ENCODE peak calls at places on chromosome 3, in eight cellular contexts. B, E, H, G, L, D, F and C are unnamed samples. For H3K27me3, the result is how much of the 10 kb centered on the place peaks cover.

GRCh38 chr3:73576995-73577394 is 47.7 kb downstream of the PDZRN3 start:
- DNase-seq in B (no peak), E (no peak), H (no peak), G (no peak), L (no peak), D (no peak), F (no peak), C (no peak)

GRCh38 chr3:26118165-26118564 is 328.3 kb downstream of the OXSM start:
- DNase-seq in B (no peak), E (no peak), H (no peak), G (no peak), L (no peak), D (no peak), F (no peak), C (no peak)

GRCh38 chr3:26637698-26638097 is 15.1 kb downstream of the LRRC3B start:
- DNase-seq in B (no peak), E (no peak), H (no peak), G (no peak), L (no peak), D (no peak), F (no peak), C (no peak)

GRCh38 chr3:187101184-187102072 is 37.9 kb downstream of the RPL39L start:
- DNase-seq in B (peak), E (peak), H (peak), G (no peak), L (peak), D (peak), F (peak), C (peak)

GRCh38 chr3:43884581-43884980 is 193.8 kb downstream of the ABHD5 start:
- DNase-seq in B (no peak), E (no peak), H (no peak), G (no peak), L (no peak), D (no peak), F (no peak), C (no peak)

GRCh38 chr3:85162905-85163304 is 204.1 kb downstream of the CADM2 start:
- DNase-seq in B (no peak), E (no peak), H (no peak), G (no peak), L (no peak), D (no peak), F (no peak), C (no peak)

GRCh38 chr3:197801801-197802504 is 10.9 kb downstream of the LRCH3 start:
- DNase-seq in B (no peak), E (no peak), H (no peak), G (no peak), L (no peak), D (no peak), F (no peak), C (no peak)

GRCh38 chr3:15768421-15769255 is 29.1 kb downstream of the ANKRD28 start:
- DNase-seq in B (no peak), E (peak), H (no peak), G (peak), L (no peak), D (no peak), F (no peak), C (no peak)

GRCh38 chr3:185912929-185913901 is 24.6 kb downstream of the TRA2B start:
- DNase-seq in B (no peak), E (no peak), H (no peak), G (no peak), L (no peak), D (no peak), F (no peak), C (no peak)

GRCh38 chr3:160486459-160486869 is 36.9 kb upstream of the TRIM59 start:
- DNase-seq in B (no peak), E (no peak), H (no peak), G (no peak), L (no peak), D (no peak), F (no peak), C (no peak)

GRCh38 chr3:62727576-62727975 is 147.6 kb downstream of the CADPS start:
- DNase-seq in B (no peak), E (no peak), H (no peak), G (no peak), L (no peak), D (no peak), F (no peak), C (no peak)

GRCh38 chr3:117553461-117553860 is 843.9 kb downstream of the TUSC7 start:
- DNase-seq in B (no peak), E (no peak), H (no peak), G (no peak), L (no peak), D (no peak), F (no peak), C (no peak)

GRCh38 chr3:165641569-165642310 is 195.5 kb downstream of the BCHE start:
- DNase-seq in B (no peak), E (no peak), H (no peak), G (no peak), L (no peak), D (no peak), F (no peak), C (no peak)

GRCh38 chr3:8893001-8893400 is 70.3 kb downstream of the RAD18 start:
- DNase-seq in B (no peak), E (no peak), H (no peak), G (no peak), L (no peak), D (no peak), F (no peak), C (no peak)

GRCh38 chr3:12932754-12933153 is 91.4 kb upstream of the RPL32 start:
- DNase-seq in B (no peak), E (no peak), H (no peak), G (no peak), L (no peak), D (no peak), F (no peak), C (no peak)

GRCh38 chr3:81581966-81582599 is 179.4 kb downstream of the GBE1 start:
- DNase-seq in B (no peak), E (peak), H (no peak), G (no peak), L (no peak), D (no peak), F (peak), C (peak)

GRCh38 chr3:51619983-51620382 is 51.1 kb upstream of the TEX264 start:
- DNase-seq in B (no peak), E (no peak), H (no peak), G (no peak), L (no peak), D (no peak), F (no peak), C (no peak)

GRCh38 chr3:187909871-187910270 is 164.6 kb upstream of the BCL6 start:
- DNase-seq in B (no peak), E (no peak), H (no peak), G (no peak), L (no peak), D (no peak), F (no peak), C (no peak)

GRCh38 chr3:16290007-16290826 is 25.2 kb downstream of the OXNAD1 start:
- DNase-seq in B (peak), E (peak), H (peak), G (no peak), L (no peak), D (no peak), F (peak), C (peak)

GRCh38 chr3:132209860-132210259 is 107.3 kb upstream of the ACP3 start:
- DNase-seq in B (no peak), E (no peak), H (no peak), G (no peak), L (no peak), D (no peak), F (no peak), C (no peak)

GRCh38 chr3:66115858-66116654 is 77.3 kb upstream of the MAGI1 start:
- DNase-seq in B (no peak), E (peak), H (no peak), G (peak), L (peak), D (peak), F (no peak), C (peak)

GRCh38 chr3:125165948-125166553 is 46.5 kb downstream of the SLC12A8 start:
- DNase-seq in B (no peak), E (no peak), H (no peak), G (no peak), L (no peak), D (no peak), F (no peak), C (no peak)

GRCh38 chr3:11564577-11565001 is 79.1 kb downstream of the VGLL4 start:
- DNase-seq in B (no peak), E (no peak), H (no peak), G (no peak), L (no peak), D (no peak), F (no peak), C (peak)

GRCh38 chr3:173785004-173785403 is 387.5 kb downstream of the NLGN1 start:
- DNase-seq in B (no peak), E (no peak), H (no peak), G (no peak), L (no peak), D (no peak), F (no peak), C (no peak)

GRCh38 chr3:53803124-53803815 is 42.9 kb downstream of the CHDH start:
- DNase-seq in B (no peak), E (no peak), H (no peak), G (no peak), L (no peak), D (peak), F (no peak), C (no peak)

GRCh38 chr3:165254812-165255211 is 58.6 kb upstream of the SLITRK3 start:
- DNase-seq in B (no peak), E (no peak), H (no peak), G (peak), L (no peak), D (no peak), F (no peak), C (no peak)

GRCh38 chr3:160135850-160136249 is 89.4 kb upstream of the C3orf80 start:
- DNase-seq in B (no peak), E (no peak), H (no peak), G (no peak), L (no peak), D (no peak), F (no peak), C (no peak)

GRCh38 chr3:71530903-71531535 is 52.5 kb downstream of the FOXP1 start:
- DNase-seq in B (no peak), E (no peak), H (no peak), G (no peak), L (peak), D (no peak), F (no peak), C (no peak)

GRCh38 chr3:100319951-100320350 is 14.6 kb upstream of the NIT2 start:
- DNase-seq in B (no peak), E (no peak), H (no peak), G (no peak), L (no peak), D (no peak), F (no peak), C (no peak)

GRCh38 chr3:194095464-194095863 is 40.5 kb upstream of the HES1 start:
- DNase-seq in B (no peak), E (no peak), H (no peak), G (no peak), L (peak), D (peak), F (peak), C (no peak)

GRCh38 chr3:134445095-134445494 is 40.7 kb downstream of the ANAPC13 start:
- DNase-seq in B (no peak), E (no peak), H (no peak), G (no peak), L (no peak), D (no peak), F (no peak), C (no peak)

GRCh38 chr3:99789322-99789721 is 28.3 kb upstream of the CMSS1 start:
- DNase-seq in B (no peak), E (peak), H (no peak), G (peak), L (no peak), D (no peak), F (peak), C (no peak)

GRCh38 chr3:105352976-105353375 is 13.7 kb upstream of the ALCAM start:
- DNase-seq in B (no peak), E (no peak), H (no peak), G (no peak), L (no peak), D (no peak), F (no peak), C (no peak)

GRCh38 chr3:154818676-154819255 is 261.4 kb upstream of the MME start:
- DNase-seq in B (no peak), E (no peak), H (no peak), G (no peak), L (no peak), D (no peak), F (no peak), C (no peak)

GRCh38 chr3:159762238-159762637 is 226.4 kb upstream of the IL12A start:
- DNase-seq in B (no peak), E (no peak), H (no peak), G (peak), L (no peak), D (no peak), F (no peak), C (no peak)

GRCh38 chr3:154842546-154842945 is 237.6 kb upstream of the MME start:
- DNase-seq in B (no peak), E (no peak), H (no peak), G (no peak), L (no peak), D (no peak), F (no peak), C (no peak)

GRCh38 chr3:140011086-140011485 is 76.1 kb downstream of the CLSTN2 start:
- DNase-seq in B (no peak), E (no peak), H (no peak), G (no peak), L (no peak), D (no peak), F (no peak), C (no peak)

GRCh38 chr3:23479026-23479425 is 275.9 kb downstream of the UBE2E2 start:
- DNase-seq in B (no peak), E (no peak), H (no peak), G (no peak), L (no peak), D (no peak), F (no peak), C (no peak)

DNA sequence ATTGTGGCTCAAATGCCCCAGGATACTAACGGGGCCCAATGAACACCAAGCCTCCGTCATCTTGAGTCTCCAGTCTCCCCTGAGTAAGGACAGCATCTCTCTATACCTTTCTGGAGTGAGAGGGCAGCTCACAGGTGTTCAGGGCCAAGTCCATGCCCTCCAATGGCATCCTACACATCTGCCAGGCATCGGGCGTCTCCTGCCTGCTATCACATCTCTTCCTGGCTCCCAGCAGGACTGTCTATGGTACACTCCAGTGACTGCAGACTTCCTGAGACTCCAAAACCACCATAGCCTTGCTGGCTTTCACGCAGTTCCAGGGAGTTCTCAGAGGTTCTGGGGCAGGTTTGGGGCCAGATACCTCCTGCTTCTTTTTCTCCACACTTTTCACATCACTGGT is 28.3 kb downstream of the CX3CR1 start:
- DNase-seq in B (no peak), E (no peak), H (no peak), G (no peak), L (no peak), D (no peak), F (no peak), C (no peak)
- H3K4me3 ChIP-seq in B (no peak), E (no peak), H (no peak), G (no peak), L (no peak), D (no peak), F (no peak), C (no peak)

GRCh38 chr3:128483657-128484403 is 9.2 kb downstream of the GATA2 start:
- DNase-seq in B (no peak), E (no peak), H (no peak), G (no peak), L (no peak), D (no peak), F (no peak), C (peak)
- H3K27me3 ChIP-seq in B (under half), E (under half), H (half or more), G (under half), L (half or more), D (half or more), F (half or more), C (under half)

DNA sequence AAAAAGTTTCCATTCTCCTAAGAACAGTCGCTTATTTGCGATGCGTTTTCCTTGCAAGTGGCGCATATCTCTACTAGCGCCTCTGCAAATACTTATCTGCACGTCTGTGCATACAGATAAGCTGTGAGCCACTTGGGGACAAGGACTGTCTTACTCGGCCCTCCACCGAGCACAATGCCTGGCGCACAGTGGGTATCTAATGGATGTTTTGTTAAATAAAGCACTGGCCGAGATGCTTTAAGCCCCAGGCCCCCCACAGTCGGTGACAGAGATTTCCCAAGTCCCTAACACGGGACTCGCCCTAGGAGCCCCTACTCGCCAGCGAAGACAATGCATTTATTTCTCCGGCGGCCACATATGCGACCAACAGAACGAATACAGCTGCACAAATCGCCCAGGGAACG is 503 bp downstream of the HLTF start:
- DNase-seq in B (no peak), E (no peak), H (no peak), G (no peak), L (no peak), D (peak), F (no peak), C (no peak)
- H3K27ac ChIP-seq in B (no peak), E (peak), H (peak), G (no peak), L (peak), D (peak), F (peak), C (peak)

DNA sequence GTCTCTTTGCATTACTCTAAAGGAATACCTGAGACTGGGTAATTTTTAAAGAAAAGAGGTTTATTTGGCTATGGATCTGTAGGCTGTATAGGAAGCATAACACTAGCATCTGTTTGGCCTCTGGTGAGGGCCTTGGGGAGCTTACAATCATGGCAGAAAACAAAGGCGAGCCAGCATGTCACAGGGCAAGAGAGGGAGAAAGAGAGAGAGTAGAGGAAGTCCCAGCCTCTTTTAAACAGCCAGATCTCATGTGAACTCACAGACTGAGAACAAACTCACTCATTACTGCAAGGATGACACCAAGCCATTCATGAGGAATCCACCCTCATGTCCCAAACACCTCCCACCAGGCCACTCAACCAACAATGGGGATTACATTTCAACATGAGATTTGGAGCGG is 974.6 kb downstream of the FHIT start:
- DNase-seq in B (no peak), E (no peak), H (no peak), G (no peak), L (no peak), D (no peak), F (no peak), C (no peak)
- H3K4me3 ChIP-seq in B (no peak), E (no peak), H (no peak), G (no peak), L (no peak), D (no peak), F (no peak), C (no peak)

DNA sequence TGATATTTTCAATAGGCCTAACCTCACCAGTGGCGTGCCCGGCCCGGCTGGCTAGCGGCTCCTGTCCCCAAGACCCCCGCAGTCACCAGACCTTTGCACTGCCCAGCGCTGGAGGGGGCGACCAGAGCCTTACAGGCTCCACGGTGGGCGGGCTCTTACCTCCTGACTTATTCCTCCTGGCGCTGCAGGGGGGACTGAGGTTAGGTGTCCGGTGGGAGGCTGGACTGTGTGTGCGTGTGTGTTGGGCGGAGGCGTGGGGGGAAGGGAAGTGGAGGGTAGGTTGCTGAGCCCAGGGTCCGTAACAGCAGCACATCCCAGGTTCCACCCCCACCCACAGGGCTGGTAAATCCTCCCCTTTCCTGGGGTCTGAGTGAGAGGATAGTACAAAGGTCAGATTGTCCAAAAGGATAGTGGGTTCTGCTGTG is 27.5 kb upstream of the THRB start:
- DNase-seq in B (no peak), E (no peak), H (no peak), G (no peak), L (no peak), D (no peak), F (no peak), C (no peak)
- H3K27me3 ChIP-seq in B (under half), E (under half), H (under half), G (under half), L (under half), D (under half), F (under half), C (under half)